ENCODE peak calls at places on chromosomes 2 and 18, in nine cellular contexts. One of them, this sample, is unnamed.

GRCh38 chr2:224357098-224357901 is 44.6 kb downstream of the FAM124B start:
- DNase-seq in pancreas: peak; percentile 27
- DNase-seq in MM.1S: peak; percentile 55
- DNase-seq in neuronal stem cell: peak; percentile 61
- DNase-seq in Panc1: peak; percentile 69
- DNase-seq in cardiac muscle cell: peak; percentile 75
- DNase-seq in naive thymus-derived CD4-positive, alpha-beta T cell: peak; percentile 34
- DNase-seq in Peyer's patch: no peak
- DNase-seq in left ventricle myocardium inferior: no peak
- DNase-seq in this sample: no peak

GRCh38 chr18:42814618-42815017 is 300.9 kb downstream of the RIT2 start:
- DNase-seq in Panc1: no peak
- DNase-seq in left ventricle myocardium inferior: no peak
- DNase-seq in Peyer's patch: no peak
- DNase-seq in neuronal stem cell: no peak
- DNase-seq in pancreas: no peak
- DNase-seq in cardiac muscle cell: no peak
- DNase-seq in MM.1S: no peak
- DNase-seq in naive thymus-derived CD4-positive, alpha-beta T cell: no peak
- DNase-seq in this sample: no peak

GRCh38 chr18:49690307-49690706 is 123.0 kb downstream of the ACAA2 start:
- DNase-seq in left ventricle myocardium inferior: no peak
- DNase-seq in cardiac muscle cell: peak; percentile 88
- DNase-seq in neuronal stem cell: no peak
- DNase-seq in Panc1: peak; percentile 67
- DNase-seq in Peyer's patch: no peak
- DNase-seq in naive thymus-derived CD4-positive, alpha-beta T cell: no peak
- DNase-seq in MM.1S: no peak
- DNase-seq in pancreas: no peak
- DNase-seq in this sample: no peak

GRCh38 chr2:68390114-68390513 is 25.0 kb downstream of the PLEK start:
- DNase-seq in left ventricle myocardium inferior: no peak
- DNase-seq in pancreas: no peak
- DNase-seq in cardiac muscle cell: no peak
- DNase-seq in neuronal stem cell: no peak
- DNase-seq in MM.1S: no peak
- DNase-seq in Peyer's patch: no peak
- DNase-seq in naive thymus-derived CD4-positive, alpha-beta T cell: no peak
- DNase-seq in Panc1: no peak
- DNase-seq in this sample: no peak

GRCh38 chr2:9757430-9758287 is 85.6 kb upstream of the TAF1B start:
- DNase-seq in pancreas: no peak
- DNase-seq in neuronal stem cell: no peak
- DNase-seq in Peyer's patch: no peak
- DNase-seq in MM.1S: no peak
- DNase-seq in left ventricle myocardium inferior: peak; percentile 50
- DNase-seq in cardiac muscle cell: peak; percentile 40
- DNase-seq in naive thymus-derived CD4-positive, alpha-beta T cell: no peak
- DNase-seq in Panc1: no peak
- DNase-seq in this sample: peak; percentile 76

GRCh38 chr2:120404941-120405768 is 59.2 kb downstream of the INHBB start:
- DNase-seq in naive thymus-derived CD4-positive, alpha-beta T cell: no peak
- DNase-seq in MM.1S: no peak
- DNase-seq in left ventricle myocardium inferior: no peak
- DNase-seq in cardiac muscle cell: no peak
- DNase-seq in pancreas: no peak
- DNase-seq in Peyer's patch: no peak
- DNase-seq in Panc1: no peak
- DNase-seq in neuronal stem cell: no peak
- DNase-seq in this sample: no peak

GRCh38 chr18:70430501-70431173 is 141.8 kb downstream of the SOCS6 start:
- DNase-seq in naive thymus-derived CD4-positive, alpha-beta T cell: no peak
- DNase-seq in left ventricle myocardium inferior: no peak
- DNase-seq in Peyer's patch: no peak
- DNase-seq in MM.1S: no peak
- DNase-seq in Panc1: no peak
- DNase-seq in neuronal stem cell: no peak
- DNase-seq in pancreas: no peak
- DNase-seq in cardiac muscle cell: no peak
- DNase-seq in this sample: no peak

GRCh38 chr2:183038341-183039300 is at the start of gene NCKAP1:
- DNase-seq in cardiac muscle cell: peak; percentile 93
- DNase-seq in MM.1S: peak; percentile 83
- DNase-seq in left ventricle myocardium inferior: peak; percentile 93
- DNase-seq in Peyer's patch: peak; percentile 95
- DNase-seq in Panc1: no peak
- DNase-seq in neuronal stem cell: peak; percentile 90
- DNase-seq in pancreas: peak; percentile 89
- DNase-seq in naive thymus-derived CD4-positive, alpha-beta T cell: peak; percentile 67
- DNase-seq in this sample: peak; percentile 95

GRCh38 chr2:230643576-230644291 is 68.9 kb upstream of the CAB39 start:
- DNase-seq in cardiac muscle cell: no peak
- DNase-seq in Peyer's patch: no peak
- DNase-seq in pancreas: no peak
- DNase-seq in neuronal stem cell: no peak
- DNase-seq in naive thymus-derived CD4-positive, alpha-beta T cell: peak; percentile 58
- DNase-seq in MM.1S: peak; percentile 20
- DNase-seq in Panc1: no peak
- DNase-seq in left ventricle myocardium inferior: peak; percentile 26
- DNase-seq in this sample: peak; percentile 27

GRCh38 chr2:74199275-74199701 is 873 bp downstream of the MTHFD2 start:
- DNase-seq in pancreas: no peak
- DNase-seq in cardiac muscle cell: no peak
- DNase-seq in left ventricle myocardium inferior: no peak
- DNase-seq in neuronal stem cell: no peak
- DNase-seq in Peyer's patch: no peak
- DNase-seq in naive thymus-derived CD4-positive, alpha-beta T cell: no peak
- DNase-seq in Panc1: no peak
- DNase-seq in MM.1S: no peak
- DNase-seq in this sample: no peak

GRCh38 chr2:69026026-69026425 is 13.0 kb downstream of the ANTXR1 start:
- DNase-seq in left ventricle myocardium inferior: no peak
- DNase-seq in cardiac muscle cell: peak; percentile 67
- DNase-seq in neuronal stem cell: no peak
- DNase-seq in Panc1: no peak
- DNase-seq in MM.1S: peak; percentile 55
- DNase-seq in naive thymus-derived CD4-positive, alpha-beta T cell: no peak
- DNase-seq in pancreas: peak; percentile 42
- DNase-seq in Peyer's patch: no peak
- DNase-seq in this sample: no peak

GRCh38 chr2:46915281-46915810 is at the start of gene MCFD2:
- DNase-seq in Peyer's patch: no peak
- DNase-seq in pancreas: peak; percentile 36
- DNase-seq in left ventricle myocardium inferior: peak; percentile 66
- DNase-seq in neuronal stem cell: no peak
- DNase-seq in naive thymus-derived CD4-positive, alpha-beta T cell: no peak
- DNase-seq in cardiac muscle cell: peak; percentile 49
- DNase-seq in Panc1: no peak
- DNase-seq in MM.1S: no peak
- DNase-seq in this sample: peak; percentile 72

DNA sequence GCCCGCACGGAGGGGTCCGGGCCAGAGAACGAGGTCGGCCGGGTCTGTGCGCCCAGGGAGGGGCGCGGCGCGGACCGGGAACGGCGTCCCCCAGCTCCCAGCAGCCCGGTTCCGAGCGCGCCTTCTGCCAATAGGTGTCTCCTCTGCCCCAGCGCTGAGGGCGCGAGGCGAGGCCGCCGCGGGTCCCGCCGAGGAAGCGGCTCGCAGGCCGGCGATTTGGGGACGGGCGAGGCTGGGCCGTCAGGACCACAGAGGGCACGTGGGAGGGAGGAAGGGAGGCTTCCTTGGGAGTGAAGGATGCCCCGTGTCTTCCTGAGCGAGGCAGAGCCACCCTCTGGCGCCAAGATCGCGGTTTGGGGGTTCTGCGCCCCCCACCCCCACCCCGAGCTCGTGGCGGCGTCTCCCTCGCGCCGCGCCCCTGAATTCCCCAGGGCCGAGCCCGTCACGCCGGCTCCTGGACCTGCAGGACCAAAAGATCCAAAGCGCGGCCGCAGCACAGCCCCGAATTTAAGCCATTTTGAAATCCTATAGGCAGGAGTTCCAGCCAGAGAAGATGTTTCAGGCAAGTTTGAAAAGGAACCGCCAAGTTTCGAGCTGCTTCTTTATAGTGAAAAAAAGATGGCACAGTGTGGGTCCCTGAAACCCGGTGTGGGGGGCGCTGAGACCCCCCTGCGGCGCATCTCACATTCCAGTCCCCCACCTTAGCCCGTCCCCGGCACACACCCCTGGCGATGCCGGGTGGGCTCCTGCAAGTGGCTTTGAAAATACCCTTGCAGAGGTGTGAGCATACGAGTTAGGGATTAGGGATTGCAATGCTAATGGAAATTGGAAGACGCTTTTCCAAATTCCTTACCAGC is 929 bp downstream of the NFATC1 start:
- DNase-seq in pancreas: no peak
- DNase-seq in Peyer's patch: peak; percentile 62
- DNase-seq in cardiac muscle cell: peak; percentile 61
- DNase-seq in MM.1S: no peak
- DNase-seq in naive thymus-derived CD4-positive, alpha-beta T cell: no peak
- DNase-seq in neuronal stem cell: no peak
- DNase-seq in left ventricle myocardium inferior: peak; percentile 66
- DNase-seq in Panc1: no peak
- DNase-seq in this sample: peak; percentile 61
- H3K4me1 ChIP-seq in pancreas: peaks cover 14% of the 10 kb centered on the region
- H3K4me1 ChIP-seq in Peyer's patch: peaks cover 37% of the 10 kb centered on the region
- H3K4me1 ChIP-seq in cardiac muscle cell: peaks cover 3% of the 10 kb centered on the region
- H3K4me1 ChIP-seq in MM.1S: no peaks in the 10 kb centered on the region
- H3K4me1 ChIP-seq in naive thymus-derived CD4-positive, alpha-beta T cell: peaks cover 23% of the 10 kb centered on the region
- H3K4me1 ChIP-seq in neuronal stem cell: peaks cover 4% of the 10 kb centered on the region
- H3K4me1 ChIP-seq in left ventricle myocardium inferior: peaks cover 60% of the 10 kb centered on the region
- H3K4me1 ChIP-seq in Panc1: peaks cover 27% of the 10 kb centered on the region
- H3K4me1 ChIP-seq in this sample: peaks cover 35% of the 10 kb centered on the region

DNA sequence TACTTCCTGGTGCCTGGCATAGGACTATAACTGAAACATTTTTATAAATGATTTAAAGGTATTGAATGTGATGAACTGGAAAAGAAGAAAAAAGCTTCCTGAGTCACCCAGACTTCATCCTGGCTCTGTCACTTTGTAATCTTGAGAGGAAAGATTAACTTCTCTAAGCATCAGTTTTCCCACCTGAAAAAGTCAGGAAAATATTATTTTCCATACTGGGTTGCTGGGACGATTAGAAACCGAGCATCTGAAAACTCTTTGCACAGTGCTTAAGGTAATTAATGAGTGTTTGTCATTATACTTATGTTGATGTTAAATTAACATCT is 71.8 kb downstream of the FMNL2 start:
- DNase-seq in MM.1S: no peak
- DNase-seq in Peyer's patch: no peak
- DNase-seq in naive thymus-derived CD4-positive, alpha-beta T cell: no peak
- DNase-seq in cardiac muscle cell: no peak
- DNase-seq in neuronal stem cell: no peak
- DNase-seq in left ventricle myocardium inferior: no peak
- DNase-seq in Panc1: no peak
- DNase-seq in pancreas: no peak
- DNase-seq in this sample: no peak
- H3K4me1 ChIP-seq in MM.1S: peaks cover 18% of the 10 kb centered on the region
- H3K4me1 ChIP-seq in Peyer's patch: peaks cover 7% of the 10 kb centered on the region
- H3K4me1 ChIP-seq in naive thymus-derived CD4-positive, alpha-beta T cell: no peaks in the 10 kb centered on the region
- H3K4me1 ChIP-seq in cardiac muscle cell: peaks cover 17% of the 10 kb centered on the region
- H3K4me1 ChIP-seq in neuronal stem cell: peaks cover 8% of the 10 kb centered on the region
- H3K4me1 ChIP-seq in left ventricle myocardium inferior: peaks cover 73% of the 10 kb centered on the region
- H3K4me1 ChIP-seq in Panc1: peaks cover 77% of the 10 kb centered on the region
- H3K4me1 ChIP-seq in pancreas: peaks cover 58% of the 10 kb centered on the region
- H3K4me1 ChIP-seq in this sample: peaks cover 55% of the 10 kb centered on the region

DNA sequence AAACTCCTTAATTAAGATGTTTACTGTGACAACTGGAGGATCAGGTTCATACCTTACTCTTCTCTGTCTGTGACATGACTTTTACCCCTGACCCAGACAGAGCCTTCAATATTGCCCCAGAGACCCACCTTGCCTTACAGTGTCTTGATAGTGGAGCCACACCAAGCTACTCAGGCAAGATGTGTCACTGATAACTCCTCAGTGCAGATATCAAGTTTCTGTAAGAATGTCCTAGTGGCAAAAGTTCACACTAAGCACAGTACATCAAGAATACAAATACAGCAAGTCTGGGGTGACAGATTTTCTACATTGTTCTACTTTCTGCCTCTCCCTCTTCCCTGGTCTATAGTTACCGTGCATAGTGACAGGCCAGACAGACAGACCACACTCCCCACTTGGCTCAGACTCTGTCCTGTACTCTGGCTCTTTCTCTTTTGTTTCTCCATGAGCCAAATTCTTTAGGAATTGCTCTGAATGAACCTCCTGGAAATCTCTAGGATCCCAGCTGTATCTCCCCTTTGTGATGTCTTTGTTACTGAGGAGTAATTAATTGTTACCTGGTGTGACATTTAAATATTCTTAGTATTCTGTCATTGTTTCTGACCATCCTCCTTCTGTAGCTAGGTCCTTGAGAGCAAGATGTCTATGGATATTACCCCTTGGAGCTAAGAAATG is 24.1 kb upstream of the APOB start:
- DNase-seq in Panc1: no peak
- DNase-seq in cardiac muscle cell: no peak
- DNase-seq in left ventricle myocardium inferior: no peak
- DNase-seq in Peyer's patch: no peak
- DNase-seq in MM.1S: no peak
- DNase-seq in neuronal stem cell: no peak
- DNase-seq in pancreas: no peak
- DNase-seq in naive thymus-derived CD4-positive, alpha-beta T cell: no peak
- DNase-seq in this sample: no peak
- H3K4me1 ChIP-seq in Panc1: no peaks in the 10 kb centered on the region
- H3K4me1 ChIP-seq in cardiac muscle cell: peaks cover 9% of the 10 kb centered on the region
- H3K4me1 ChIP-seq in left ventricle myocardium inferior: no peaks in the 10 kb centered on the region
- H3K4me1 ChIP-seq in Peyer's patch: no peaks in the 10 kb centered on the region
- H3K4me1 ChIP-seq in MM.1S: no peaks in the 10 kb centered on the region
- H3K4me1 ChIP-seq in neuronal stem cell: no peaks in the 10 kb centered on the region
- H3K4me1 ChIP-seq in pancreas: no peaks in the 10 kb centered on the region
- H3K4me1 ChIP-seq in naive thymus-derived CD4-positive, alpha-beta T cell: no peaks in the 10 kb centered on the region
- H3K4me1 ChIP-seq in this sample: no peaks in the 10 kb centered on the region

GRCh38 chr2:55115795-55116597 is 65.7 kb upstream of the RTN4 start:
- DNase-seq in pancreas: no peak
- DNase-seq in left ventricle myocardium inferior: no peak
- DNase-seq in MM.1S: no peak
- DNase-seq in Panc1: no peak
- DNase-seq in naive thymus-derived CD4-positive, alpha-beta T cell: no peak
- DNase-seq in Peyer's patch: no peak
- DNase-seq in cardiac muscle cell: peak; percentile 74
- DNase-seq in neuronal stem cell: no peak
- DNase-seq in this sample: no peak

GRCh38 chr2:55113976-55114564 is 63.8 kb upstream of the RTN4 start:
- DNase-seq in Peyer's patch: no peak
- DNase-seq in left ventricle myocardium inferior: no peak
- DNase-seq in cardiac muscle cell: no peak
- DNase-seq in pancreas: no peak
- DNase-seq in neuronal stem cell: no peak
- DNase-seq in MM.1S: no peak
- DNase-seq in Panc1: no peak
- DNase-seq in naive thymus-derived CD4-positive, alpha-beta T cell: no peak
- DNase-seq in this sample: no peak

GRCh38 chr2:55112229-55113016 is 62.2 kb upstream of the RTN4 start:
- DNase-seq in pancreas: no peak
- DNase-seq in cardiac muscle cell: peak; percentile 76
- DNase-seq in Peyer's patch: peak; percentile 55
- DNase-seq in naive thymus-derived CD4-positive, alpha-beta T cell: no peak
- DNase-seq in left ventricle myocardium inferior: peak; percentile 86
- DNase-seq in MM.1S: no peak
- DNase-seq in neuronal stem cell: no peak
- DNase-seq in Panc1: no peak
- DNase-seq in this sample: peak; percentile 86

GRCh38 chr2:55116598-55116964 is 66.3 kb upstream of the RTN4 start:
- DNase-seq in pancreas: no peak
- DNase-seq in Panc1: no peak
- DNase-seq in Peyer's patch: no peak
- DNase-seq in cardiac muscle cell: no peak
- DNase-seq in left ventricle myocardium inferior: no peak
- DNase-seq in MM.1S: no peak
- DNase-seq in naive thymus-derived CD4-positive, alpha-beta T cell: no peak
- DNase-seq in neuronal stem cell: no peak
- DNase-seq in this sample: no peak

GRCh38 chr2:55114597-55114996 is 64.3 kb upstream of the RTN4 start:
- DNase-seq in cardiac muscle cell: no peak
- DNase-seq in pancreas: no peak
- DNase-seq in Panc1: no peak
- DNase-seq in neuronal stem cell: no peak
- DNase-seq in naive thymus-derived CD4-positive, alpha-beta T cell: no peak
- DNase-seq in MM.1S: no peak
- DNase-seq in Peyer's patch: no peak
- DNase-seq in left ventricle myocardium inferior: no peak
- DNase-seq in this sample: no peak
- H3K4me1 ChIP-seq in cardiac muscle cell: peaks cover 60% of the 10 kb centered on the region
- H3K4me1 ChIP-seq in pancreas: peaks cover 10% of the 10 kb centered on the region
- H3K4me1 ChIP-seq in Panc1: peaks cover 24% of the 10 kb centered on the region
- H3K4me1 ChIP-seq in neuronal stem cell: peaks cover 36% of the 10 kb centered on the region
- H3K4me1 ChIP-seq in naive thymus-derived CD4-positive, alpha-beta T cell: no peaks in the 10 kb centered on the region
- H3K4me1 ChIP-seq in MM.1S: peaks cover 13% of the 10 kb centered on the region
- H3K4me1 ChIP-seq in Peyer's patch: peaks cover 12% of the 10 kb centered on the region
- H3K4me1 ChIP-seq in left ventricle myocardium inferior: peaks cover 35% of the 10 kb centered on the region
- H3K4me1 ChIP-seq in this sample: peaks cover 58% of the 10 kb centered on the region

This sample was measured in heart right ventricle.